ENCODE peak calls at places on chromosomes 3 and 15, in five cellular contexts. One of them, this sample, is unnamed.

GRCh38 chr3:149936812-149937230 is 33.9 kb downstream of the PFN2 start:
- DNase-seq in K562: peak
- DNase-seq in HepG2: peak
- DNase-seq in SK-N-SH: peak
- DNase-seq in GM12878: peak
- DNase-seq in this sample: peak

GRCh38 chr3:131636266-131636775 is 133.6 kb upstream of the MRPL3 start:
- DNase-seq in K562: no peak
- DNase-seq in HepG2: no peak
- DNase-seq in SK-N-SH: no peak
- DNase-seq in GM12878: no peak
- DNase-seq in this sample: no peak

GRCh38 chr15:83734487-83734886 is 80.6 kb downstream of the ADAMTSL3 start:
- DNase-seq in K562: peak
- DNase-seq in HepG2: no peak
- DNase-seq in SK-N-SH: no peak
- DNase-seq in GM12878: no peak
- DNase-seq in this sample: peak

GRCh38 chr3:157921767-157922166 is 184.5 kb downstream of the SHOX2 start:
- DNase-seq in K562: no peak
- DNase-seq in HepG2: no peak
- DNase-seq in SK-N-SH: no peak
- DNase-seq in GM12878: no peak
- DNase-seq in this sample: no peak

GRCh38 chr3:161977063-161977462 is 480.5 kb downstream of the OTOL1 start:
- DNase-seq in K562: no peak
- DNase-seq in HepG2: no peak
- DNase-seq in SK-N-SH: no peak
- DNase-seq in GM12878: no peak
- DNase-seq in this sample: no peak

GRCh38 chr3:149371001-149371722 is 6.3 kb downstream of the TM4SF1 start:
- DNase-seq in K562: no peak
- DNase-seq in HepG2: peak
- DNase-seq in SK-N-SH: no peak
- DNase-seq in GM12878: no peak
- DNase-seq in this sample: no peak

GRCh38 chr15:76057332-76058000 is 2.3 kb upstream of the TMEM266 start:
- DNase-seq in K562: peak
- DNase-seq in HepG2: peak
- DNase-seq in SK-N-SH: peak
- DNase-seq in GM12878: no peak
- DNase-seq in this sample: peak

GRCh38 chr3:158103956-158104338 is 2.3 kb downstream of the SHOX2 start:
- DNase-seq in K562: no peak
- DNase-seq in HepG2: no peak
- DNase-seq in SK-N-SH: no peak
- DNase-seq in GM12878: no peak
- DNase-seq in this sample: no peak

GRCh38 chr3:82353281-82354171 is 592.1 kb upstream of the GBE1 start:
- DNase-seq in K562: no peak
- DNase-seq in HepG2: no peak
- DNase-seq in SK-N-SH: no peak
- DNase-seq in GM12878: no peak
- DNase-seq in this sample: no peak

GRCh38 chr15:51335087-51335486 is 3.3 kb downstream of the CYP19A1 start:
- DNase-seq in K562: no peak
- DNase-seq in HepG2: no peak
- DNase-seq in SK-N-SH: no peak
- DNase-seq in GM12878: no peak
- DNase-seq in this sample: no peak

GRCh38 chr3:126136428-126137220 is 43.8 kb downstream of the ALDH1L1 start:
- DNase-seq in K562: no peak
- DNase-seq in HepG2: no peak
- DNase-seq in SK-N-SH: peak
- DNase-seq in GM12878: no peak
- DNase-seq in this sample: no peak

GRCh38 chr15:68154923-68155559 is 50.1 kb downstream of the CALML4 start:
- DNase-seq in K562: peak
- DNase-seq in HepG2: peak
- DNase-seq in SK-N-SH: peak
- DNase-seq in GM12878: no peak
- DNase-seq in this sample: peak

GRCh38 chr3:73192036-73192738 is 130.7 kb downstream of the EBLN2 start:
- DNase-seq in K562: peak
- DNase-seq in HepG2: peak
- DNase-seq in SK-N-SH: peak
- DNase-seq in GM12878: no peak
- DNase-seq in this sample: peak

GRCh38 chr3:64240445-64240844 is 15.2 kb upstream of the PRICKLE2 start:
- DNase-seq in K562: no peak
- DNase-seq in HepG2: no peak
- DNase-seq in SK-N-SH: no peak
- DNase-seq in GM12878: no peak
- DNase-seq in this sample: no peak

GRCh38 chr3:46932455-46933225 is 43.9 kb downstream of the CCDC12 start:
- DNase-seq in K562: no peak
- DNase-seq in HepG2: no peak
- DNase-seq in SK-N-SH: no peak
- DNase-seq in GM12878: no peak
- DNase-seq in this sample: no peak

GRCh38 chr3:191240432-191240831 is 41.4 kb downstream of the OSTN start:
- DNase-seq in K562: no peak
- DNase-seq in HepG2: no peak
- DNase-seq in SK-N-SH: no peak
- DNase-seq in GM12878: no peak
- DNase-seq in this sample: no peak

GRCh38 chr3:136353461-136353860 is 103.3 kb downstream of the PCCB start:
- DNase-seq in K562: no peak
- DNase-seq in HepG2: no peak
- DNase-seq in SK-N-SH: no peak
- DNase-seq in GM12878: peak
- DNase-seq in this sample: no peak
- TF ChIP-seq FOXM1 in K562: no peak
- TF ChIP-seq FOXM1 in HepG2: no peak
- TF ChIP-seq FOXM1 in SK-N-SH: no peak
- TF ChIP-seq FOXM1 in GM12878: no peak
- TF ChIP-seq FOXM1 in this sample: no peak

GRCh38 chr15:59501531-59502113 is 63.6 kb downstream of the FAM81A start:
- DNase-seq in K562: peak
- DNase-seq in HepG2: peak
- DNase-seq in SK-N-SH: peak
- DNase-seq in GM12878: no peak
- DNase-seq in this sample: peak
- TF ChIP-seq FOXM1 in K562: no peak
- TF ChIP-seq FOXM1 in HepG2: no peak
- TF ChIP-seq FOXM1 in SK-N-SH: no peak
- TF ChIP-seq FOXM1 in GM12878: no peak
- TF ChIP-seq FOXM1 in this sample: no peak

GRCh38 chr3:43244694-43245093 is 41.6 kb upstream of the SNRK start:
- DNase-seq in K562: no peak
- DNase-seq in HepG2: no peak
- DNase-seq in SK-N-SH: no peak
- DNase-seq in GM12878: no peak
- DNase-seq in this sample: no peak

GRCh38 chr3:43248194-43248593 is 38.1 kb upstream of the SNRK start:
- DNase-seq in K562: no peak
- DNase-seq in HepG2: no peak
- DNase-seq in SK-N-SH: no peak
- DNase-seq in GM12878: no peak
- DNase-seq in this sample: no peak

GRCh38 chr3:43248956-43249355 is 37.4 kb upstream of the SNRK start:
- DNase-seq in K562: no peak
- DNase-seq in HepG2: no peak
- DNase-seq in SK-N-SH: no peak
- DNase-seq in GM12878: no peak
- DNase-seq in this sample: no peak

GRCh38 chr3:43247556-43248186 is 38.7 kb upstream of the SNRK start:
- DNase-seq in K562: no peak
- DNase-seq in HepG2: no peak
- DNase-seq in SK-N-SH: no peak
- DNase-seq in GM12878: no peak
- DNase-seq in this sample: no peak

DNA sequence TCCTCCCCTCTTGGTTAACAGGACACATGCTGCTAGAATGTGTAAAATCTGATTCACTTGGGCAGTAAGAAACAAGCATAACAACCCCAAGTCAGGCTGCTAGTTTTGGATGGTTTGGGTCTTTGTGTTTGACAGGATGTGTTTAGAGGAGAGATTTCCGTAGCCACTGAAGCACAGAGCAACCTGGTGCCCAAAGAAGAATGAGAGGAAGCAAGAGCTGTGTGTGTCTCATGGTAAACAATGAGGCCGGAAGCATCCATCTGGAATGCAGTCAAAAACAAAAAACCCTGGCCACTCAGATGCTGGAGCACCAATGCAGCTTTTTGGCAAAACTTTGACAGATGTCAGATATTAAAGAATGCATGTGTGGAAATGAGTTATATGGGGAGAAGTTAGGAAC is 39.4 kb upstream of the SNRK start:
- DNase-seq in K562: no peak
- DNase-seq in HepG2: no peak
- DNase-seq in SK-N-SH: no peak
- DNase-seq in GM12878: no peak
- DNase-seq in this sample: no peak
- TF ChIP-seq FOXM1 in K562: no peak
- TF ChIP-seq FOXM1 in HepG2: no peak
- TF ChIP-seq FOXM1 in SK-N-SH: no peak
- TF ChIP-seq FOXM1 in GM12878: no peak
- TF ChIP-seq FOXM1 in this sample: no peak

GRCh38 chr15:31403606-31404005 is 77.0 kb downstream of the KLF13 start:
- DNase-seq in K562: no peak
- DNase-seq in HepG2: no peak
- DNase-seq in SK-N-SH: no peak
- DNase-seq in GM12878: no peak
- DNase-seq in this sample: no peak

GRCh38 chr15:31401282-31401681 is 74.6 kb downstream of the KLF13 start:
- DNase-seq in K562: no peak
- DNase-seq in HepG2: no peak
- DNase-seq in SK-N-SH: no peak
- DNase-seq in GM12878: no peak
- DNase-seq in this sample: no peak

GRCh38 chr15:31403096-31403495 is 76.5 kb downstream of the KLF13 start:
- DNase-seq in K562: no peak
- DNase-seq in HepG2: no peak
- DNase-seq in SK-N-SH: no peak
- DNase-seq in GM12878: no peak
- DNase-seq in this sample: no peak

GRCh38 chr15:31402003-31402402 is 75.4 kb downstream of the KLF13 start:
- DNase-seq in K562: no peak
- DNase-seq in HepG2: no peak
- DNase-seq in SK-N-SH: peak
- DNase-seq in GM12878: no peak
- DNase-seq in this sample: no peak

DNA sequence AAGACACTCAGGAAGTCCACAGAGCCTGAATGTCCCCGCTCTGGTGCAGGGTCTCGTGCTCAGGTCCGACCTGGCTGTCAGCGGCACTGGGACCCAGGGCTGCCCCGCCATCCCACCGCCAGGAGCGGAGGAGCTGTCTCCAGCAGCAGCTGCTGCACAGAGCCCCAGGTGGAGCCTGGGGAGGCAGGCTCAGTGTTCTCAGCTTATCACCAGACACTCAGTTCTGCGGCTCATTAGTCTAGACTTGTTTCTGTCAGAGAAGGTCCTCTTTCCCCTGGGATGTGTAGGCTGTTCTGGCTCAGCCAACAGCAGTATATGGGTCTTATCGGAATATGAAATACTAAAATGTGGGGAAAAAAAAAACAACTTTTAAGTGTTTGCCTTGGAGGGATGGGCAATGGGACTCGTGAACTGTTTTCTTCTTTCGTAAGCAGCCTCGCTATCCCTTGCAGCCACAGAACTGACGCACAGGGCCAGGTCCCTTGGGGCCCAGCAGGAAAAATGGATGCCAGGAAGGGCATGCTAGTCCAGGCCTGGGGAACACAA is 75.9 kb downstream of the KLF13 start:
- DNase-seq in K562: peak
- DNase-seq in HepG2: no peak
- DNase-seq in SK-N-SH: peak
- DNase-seq in GM12878: no peak
- DNase-seq in this sample: no peak
- TF ChIP-seq FOXM1 in K562: no peak
- TF ChIP-seq FOXM1 in HepG2: no peak
- TF ChIP-seq FOXM1 in SK-N-SH: no peak
- TF ChIP-seq FOXM1 in GM12878: no peak
- TF ChIP-seq FOXM1 in this sample: no peak

DNA sequence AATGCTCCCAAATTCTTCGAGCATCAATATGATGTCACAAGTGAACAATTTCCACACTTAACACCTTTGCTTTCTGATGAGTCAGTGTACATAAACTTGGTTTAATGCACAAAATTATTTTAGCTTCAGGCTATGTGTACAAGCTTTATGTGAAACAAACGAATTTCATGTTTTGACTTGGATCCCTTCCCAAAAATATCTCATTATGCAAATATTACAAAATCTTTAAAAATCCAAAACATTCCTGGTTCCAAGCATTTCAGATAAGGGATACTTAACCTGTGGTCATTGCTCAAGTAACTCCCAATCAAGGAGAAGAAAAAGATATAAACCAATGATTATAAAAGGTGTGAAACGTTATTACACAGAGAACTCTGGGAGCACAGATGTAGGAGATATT is 25.2 kb downstream of the RAB5A start:
- DNase-seq in K562: no peak
- DNase-seq in HepG2: no peak
- DNase-seq in SK-N-SH: no peak
- DNase-seq in GM12878: no peak
- DNase-seq in this sample: no peak
- TF ChIP-seq FOXM1 in K562: no peak
- TF ChIP-seq FOXM1 in HepG2: no peak
- TF ChIP-seq FOXM1 in SK-N-SH: no peak
- TF ChIP-seq FOXM1 in GM12878: no peak
- TF ChIP-seq FOXM1 in this sample: no peak

DNA sequence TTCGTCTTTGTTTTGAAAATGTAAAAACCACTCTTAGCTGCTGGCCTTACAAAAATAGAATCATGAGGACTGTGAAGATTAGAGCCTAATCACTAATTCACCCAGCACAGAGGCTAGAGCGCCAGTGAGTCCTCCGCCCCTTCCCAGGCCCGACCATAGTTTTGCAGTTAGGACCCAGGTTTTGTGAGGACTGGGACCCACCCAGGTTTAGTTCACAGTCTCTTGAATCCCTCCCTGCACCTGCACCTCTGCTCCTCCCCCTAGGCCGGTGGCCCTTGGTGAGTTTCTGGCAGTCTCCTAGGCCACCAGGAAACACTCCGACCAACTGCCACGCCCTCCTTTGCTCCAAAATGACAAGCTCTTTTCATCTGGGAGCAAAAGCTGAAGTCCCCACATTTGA is 136.0 kb upstream of the CCDC54 start:
- DNase-seq in K562: peak
- DNase-seq in HepG2: no peak
- DNase-seq in SK-N-SH: peak
- DNase-seq in GM12878: no peak
- DNase-seq in this sample: peak
- TF ChIP-seq FOXM1 in K562: no peak
- TF ChIP-seq FOXM1 in HepG2: no peak
- TF ChIP-seq FOXM1 in SK-N-SH: no peak
- TF ChIP-seq FOXM1 in GM12878: no peak
- TF ChIP-seq FOXM1 in this sample: no peak

This sample was measured in HEK293T.